ENCODE peak calls at places on chromosomes 6 and 20, in ten cellular contexts. K is Caki2; N is stimulated activated CD4-positive, alpha-beta T cell treated with anti-CD3 and anti-CD28 coated beads, TNF-alpha, amount 100 ng/mL, for 24 hours; A is activated naive CD4-positive, alpha-beta T cell; R is G401; C is hypothalamus; U is globus pallidus; D is IMR-90; O is DND-41; M is AG09309. E is an unnamed sample.

GRCh38 chr20:12086359-12086758 is 168.7 kb downstream of the BTBD3 start:
- DNase-seq in U (no peak), R (no peak), O (no peak), C (no peak), N (no peak), D (peak; percentile 36), M (no peak), A (no peak), K (no peak), E (no peak)

GRCh38 chr6:158015545-158015944 is 33.9 kb downstream of the SYNJ2 start:
- DNase-seq in R (no peak), U (no peak), A (no peak), K (no peak), D (no peak), M (no peak), N (no peak), O (no peak), C (no peak), E (no peak)

GRCh38 chr20:64064145-64064698 is 1.2 kb downstream of the TCEA2 start:
- DNase-seq in A (no peak), K (peak; percentile 62), O (no peak), D (peak; percentile 32), C (no peak), R (no peak), N (no peak), M (no peak), U (no peak), E (no peak)

GRCh38 chr6:17045581-17046322 is 56.1 kb upstream of the STMND1 start:
- DNase-seq in M (peak; percentile 57), U (peak; percentile 48), C (peak; percentile 40), N (no peak), K (peak; percentile 42), A (no peak), O (no peak), R (peak; percentile 1), D (peak; percentile 69), E (no peak)

GRCh38 chr6:2641044-2641673 is 109.6 kb downstream of the MYLK4 start:
- DNase-seq in A (no peak), N (no peak), K (no peak), R (no peak), C (no peak), U (no peak), O (no peak), D (no peak), M (no peak), E (no peak)

GRCh38 chr6:29227235-29227634 is 56.5 kb downstream of the OR2J2 start:
- DNase-seq in R (no peak), U (no peak), O (no peak), D (no peak), K (no peak), C (no peak), N (no peak), A (no peak), M (no peak), E (no peak)

GRCh38 chr6:79404677-79405076 is 132.6 kb downstream of the LCA5 start:
- DNase-seq in O (no peak), R (no peak), C (no peak), M (no peak), U (no peak), N (no peak), A (no peak), D (no peak), K (no peak), E (no peak)

GRCh38 chr6:81937296-81937937 is 184.9 kb upstream of the TENT5A start:
- DNase-seq in R (no peak), K (peak; percentile 35), O (no peak), U (no peak), D (peak; percentile 66), N (no peak), M (no peak), A (no peak), C (no peak), E (no peak)

GRCh38 chr20:8205996-8206395 is 73.9 kb downstream of the PLCB1 start:
- DNase-seq in C (no peak), R (no peak), M (no peak), U (no peak), K (no peak), A (no peak), D (no peak), O (no peak), N (no peak), E (no peak)

GRCh38 chr6:7975764-7976146 is 65.2 kb upstream of the TXNDC5 start:
- DNase-seq in C (peak; percentile 15), O (no peak), R (peak; percentile 8), A (no peak), K (peak; percentile 14), U (peak; percentile 58), M (no peak), N (no peak), D (no peak), E (no peak)

GRCh38 chr6:53361549-53362031 is 12.8 kb upstream of the ELOVL5 start:
- DNase-seq in M (no peak), C (no peak), N (no peak), D (peak; percentile 30), K (no peak), U (no peak), R (no peak), O (peak; percentile 80), A (no peak), E (no peak)

GRCh38 chr6:35311390-35312075 is 13.9 kb downstream of the DEF6 start:
- DNase-seq in O (peak; percentile 77), U (no peak), M (no peak), R (no peak), C (no peak), D (no peak), A (no peak), K (no peak), N (no peak), E (no peak)

GRCh38 chr6:128413291-128413690 is 107.1 kb downstream of the PTPRK start:
- DNase-seq in O (no peak), R (no peak), M (no peak), D (no peak), K (no peak), N (no peak), A (no peak), C (no peak), U (no peak), E (no peak)

E was measured in cerebellar nuclear complex.